ENCODE peak calls at places on chromosomes 1 and 21, in six cellular contexts. L is right cardiac atrium; S is activated naive CD4-positive, alpha-beta T cell treated with anti-CD3 and anti-CD28 coated beads for 36 hours; N is GM18507; G is stimulated activated CD8-positive, alpha-beta memory T cell treated with anti-CD3 and anti-CD28 coated beads, Interleukin-2, amount 100 ng/mL, for 1 hour; H is memory B cell. M is an unnamed sample.

GRCh38 chr1:240831191-240831631 is 219.3 kb upstream of the GREM2 start:
- DNase-seq in H (no peak), S (no peak), N (no peak), L (no peak), G (no peak), M (no peak)

GRCh38 chr1:50305808-50306207 is 117.4 kb downstream of the DMRTA2 start:
- DNase-seq in H (no peak), N (no peak), G (no peak), S (no peak), L (no peak), M (no peak)

GRCh38 chr1:215567491-215568286 is 585 bp downstream of the KCTD3 start:
- DNase-seq in H (peak), G (no peak), S (peak), L (peak), N (no peak), M (peak)

GRCh38 chr1:181485276-181486097 is 2.2 kb downstream of the CACNA1E start:
- DNase-seq in S (peak), G (no peak), H (no peak), L (peak), N (no peak), M (no peak)

GRCh38 chr1:65002508-65003315 is 36.4 kb upstream of the JAK1 start:
- DNase-seq in G (peak), L (peak), S (peak), H (peak), N (no peak), M (peak)

GRCh38 chr21:45496151-45496967 is 45.9 kb downstream of the SLC19A1 start:
- DNase-seq in L (peak), G (no peak), N (no peak), S (no peak), H (no peak), M (no peak)

GRCh38 chr1:239426821-239427495 is 40.6 kb downstream of the CHRM3 start:
- DNase-seq in N (no peak), L (no peak), G (no peak), S (no peak), H (no peak), M (no peak)

GRCh38 chr21:26849428-26850115 is 4.4 kb upstream of the ADAMTS1 start:
- DNase-seq in N (no peak), L (no peak), H (no peak), S (peak), G (no peak), M (no peak)

GRCh38 chr1:117237701-117238413 is 27.1 kb upstream of the VTCN1 start:
- DNase-seq in H (no peak), G (no peak), N (no peak), L (no peak), S (no peak), M (no peak)

GRCh38 chr1:38026592-38027200 is 14.2 kb downstream of the UTP11 start:
- DNase-seq in N (no peak), L (no peak), S (peak), G (no peak), H (no peak), M (no peak)

GRCh38 chr1:55076356-55076755 is 37.0 kb downstream of the PCSK9 start:
- DNase-seq in H (no peak), S (no peak), L (no peak), N (no peak), G (no peak), M (no peak)

GRCh38 chr1:156582388-156583022 is 3.0 kb downstream of the TTC24 start:
- DNase-seq in H (no peak), S (peak), L (no peak), N (no peak), G (no peak), M (no peak)

GRCh38 chr1:51705035-51705434 is 88.1 kb downstream of the OSBPL9 start:
- DNase-seq in H (no peak), L (no peak), N (no peak), G (no peak), S (no peak), M (no peak)

GRCh38 chr1:167342846-167343245 is 122.2 kb downstream of the POU2F1 start:
- DNase-seq in H (no peak), S (no peak), L (no peak), G (no peak), N (no peak), M (no peak)

GRCh38 chr1:200409203-200409760 is 554 bp downstream of the ZNF281 start:
- DNase-seq in L (peak), N (peak), S (peak), G (no peak), H (peak), M (peak)

GRCh38 chr1:233654667-233655432 is 40.9 kb downstream of the KCNK1 start:
- DNase-seq in H (no peak), N (no peak), G (no peak), S (no peak), L (no peak), M (no peak)

GRCh38 chr1:29245876-29246275 is 9.6 kb downstream of the PTPRU start:
- DNase-seq in H (no peak), G (no peak), N (no peak), S (peak), L (no peak), M (no peak)

GRCh38 chr1:83849191-83850061 is 149.5 kb downstream of the TTLL7 start:
- DNase-seq in S (no peak), H (no peak), G (no peak), N (no peak), L (no peak), M (no peak)

GRCh38 chr1:214076341-214077035 is 88.7 kb downstream of the PROX1 start:
- DNase-seq in L (no peak), H (no peak), S (no peak), N (no peak), G (no peak), M (no peak)

GRCh38 chr1:183443025-183443424 is 24.8 kb upstream of the NMNAT2 start:
- DNase-seq in S (no peak), G (no peak), N (no peak), L (no peak), H (no peak), M (no peak)

GRCh38 chr1:11797525-11798216 is 8.1 kb downstream of the MTHFR start:
- DNase-seq in L (peak), N (no peak), G (no peak), H (no peak), S (no peak), M (no peak)

GRCh38 chr1:93196591-93196990 is 16.1 kb downstream of the CCDC18 start:
- DNase-seq in N (no peak), H (no peak), S (no peak), G (no peak), L (no peak), M (no peak)

GRCh38 chr1:155598842-155599331 is 11.1 kb upstream of the MSTO1 start:
- DNase-seq in S (peak), L (peak), H (no peak), N (no peak), G (no peak), M (no peak)

GRCh38 chr1:165235777-165236285 is 120.7 kb downstream of the LMX1A start:
- DNase-seq in L (peak), S (peak), N (no peak), H (no peak), G (no peak), M (no peak)

GRCh38 chr1:7810395-7810794 is 26.3 kb downstream of the PER3 start:
- DNase-seq in G (no peak), L (no peak), H (no peak), N (no peak), S (no peak), M (no peak)

GRCh38 chr1:30816211-30817082 is 58.9 kb upstream of the LAPTM5 start:
- DNase-seq in N (no peak), S (no peak), H (no peak), G (no peak), L (peak), M (no peak)

GRCh38 chr1:55547441-55547840 is 332.3 kb upstream of the USP24 start:
- DNase-seq in N (no peak), L (no peak), S (no peak), G (no peak), H (no peak), M (no peak)

GRCh38 chr1:55600243-55600642 is 385.1 kb upstream of the USP24 start:
- DNase-seq in L (no peak), G (no peak), S (no peak), H (no peak), N (no peak), M (no peak)

GRCh38 chr1:158117854-158118691 is 62.6 kb upstream of the CD1D start:
- DNase-seq in L (peak), N (no peak), S (peak), H (peak), G (no peak), M (peak)

GRCh38 chr1:107687846-107688753 is 276.9 kb downstream of the VAV3 start:
- DNase-seq in H (no peak), S (no peak), G (no peak), N (no peak), L (no peak), M (no peak)

GRCh38 chr1:178294654-178295053 is 200.8 kb downstream of the RASAL2 start:
- DNase-seq in N (no peak), S (no peak), L (no peak), G (no peak), H (no peak), M (no peak)

GRCh38 chr1:92882817-92883216 is 51.0 kb downstream of the RPL5 start:
- DNase-seq in G (peak), H (no peak), N (no peak), S (peak), L (no peak), M (no peak)

M was measured in GM12892.